ENCODE peak calls at places on chromosomes 1 and 21, in eight cellular contexts. One of them, this sample, is unnamed. For H3K4me1 and H3K27me3, the result is how much of the 10 kb centered on the place peaks cover.

GRCh38 chr1:2230781-2231666 is 2.9 kb downstream of the SKI start:
- DNase-seq in esophagus muscularis mucosa: no peak
- DNase-seq in pancreas: peak
- DNase-seq in adipocyte: peak
- DNase-seq in DND-41: no peak
- DNase-seq in IMR-90: no peak
- DNase-seq in tibial artery: peak
- DNase-seq in ovary: peak
- DNase-seq in this sample: peak

GRCh38 chr1:154988053-154988954 is 5.1 kb upstream of the LENEP start:
- DNase-seq in esophagus muscularis mucosa: no peak
- DNase-seq in pancreas: peak
- DNase-seq in adipocyte: no peak
- DNase-seq in DND-41: no peak
- DNase-seq in IMR-90: no peak
- DNase-seq in tibial artery: no peak
- DNase-seq in ovary: no peak
- DNase-seq in this sample: no peak

GRCh38 chr1:31295874-31296485 is 608 bp downstream of the SNRNP40 start:
- DNase-seq in esophagus muscularis mucosa: no peak
- DNase-seq in pancreas: no peak
- DNase-seq in adipocyte: no peak
- DNase-seq in DND-41: no peak
- DNase-seq in IMR-90: no peak
- DNase-seq in tibial artery: no peak
- DNase-seq in ovary: no peak
- DNase-seq in this sample: no peak

GRCh38 chr1:87410771-87411170 is 82.1 kb downstream of the LMO4 start:
- DNase-seq in esophagus muscularis mucosa: no peak
- DNase-seq in pancreas: peak
- DNase-seq in adipocyte: peak
- DNase-seq in DND-41: peak
- DNase-seq in IMR-90: peak
- DNase-seq in tibial artery: no peak
- DNase-seq in ovary: no peak
- DNase-seq in this sample: peak

GRCh38 chr1:161502641-161503393 is 2.4 kb upstream of the FCGR2A start:
- DNase-seq in esophagus muscularis mucosa: no peak
- DNase-seq in pancreas: no peak
- DNase-seq in adipocyte: no peak
- DNase-seq in DND-41: no peak
- DNase-seq in IMR-90: peak
- DNase-seq in tibial artery: no peak
- DNase-seq in ovary: no peak
- DNase-seq in this sample: no peak

GRCh38 chr1:40011198-40011597 is 29.3 kb upstream of the CAP1 start:
- DNase-seq in esophagus muscularis mucosa: no peak
- DNase-seq in pancreas: no peak
- DNase-seq in adipocyte: no peak
- DNase-seq in DND-41: no peak
- DNase-seq in IMR-90: no peak
- DNase-seq in tibial artery: no peak
- DNase-seq in ovary: no peak
- DNase-seq in this sample: no peak

GRCh38 chr1:172671591-172671990 is 12.7 kb downstream of the FASLG start:
- DNase-seq in esophagus muscularis mucosa: no peak
- DNase-seq in pancreas: no peak
- DNase-seq in adipocyte: peak
- DNase-seq in DND-41: no peak
- DNase-seq in IMR-90: peak
- DNase-seq in tibial artery: no peak
- DNase-seq in ovary: no peak
- DNase-seq in this sample: no peak

GRCh38 chr21:16192900-16193299 is 463.1 kb downstream of the USP25 start:
- DNase-seq in esophagus muscularis mucosa: no peak
- DNase-seq in pancreas: no peak
- DNase-seq in adipocyte: peak
- DNase-seq in DND-41: no peak
- DNase-seq in IMR-90: peak
- DNase-seq in tibial artery: no peak
- DNase-seq in ovary: no peak
- DNase-seq in this sample: no peak

GRCh38 chr21:43929217-43929971 is 64.4 kb downstream of the AGPAT3 start:
- DNase-seq in esophagus muscularis mucosa: no peak
- DNase-seq in pancreas: peak
- DNase-seq in adipocyte: no peak
- DNase-seq in DND-41: no peak
- DNase-seq in IMR-90: no peak
- DNase-seq in tibial artery: no peak
- DNase-seq in ovary: no peak
- DNase-seq in this sample: no peak

GRCh38 chr1:1869459-1869858 is 21.4 kb downstream of the GNB1 start:
- DNase-seq in esophagus muscularis mucosa: no peak
- DNase-seq in pancreas: no peak
- DNase-seq in adipocyte: no peak
- DNase-seq in DND-41: no peak
- DNase-seq in IMR-90: no peak
- DNase-seq in tibial artery: no peak
- DNase-seq in ovary: peak
- DNase-seq in this sample: no peak

GRCh38 chr21:44686000-44686781 is 4.2 kb upstream of the KRTAP12-1 start:
- DNase-seq in esophagus muscularis mucosa: peak
- DNase-seq in pancreas: no peak
- DNase-seq in adipocyte: no peak
- DNase-seq in DND-41: no peak
- DNase-seq in IMR-90: no peak
- DNase-seq in tibial artery: peak
- DNase-seq in ovary: no peak
- DNase-seq in this sample: no peak

DNA sequence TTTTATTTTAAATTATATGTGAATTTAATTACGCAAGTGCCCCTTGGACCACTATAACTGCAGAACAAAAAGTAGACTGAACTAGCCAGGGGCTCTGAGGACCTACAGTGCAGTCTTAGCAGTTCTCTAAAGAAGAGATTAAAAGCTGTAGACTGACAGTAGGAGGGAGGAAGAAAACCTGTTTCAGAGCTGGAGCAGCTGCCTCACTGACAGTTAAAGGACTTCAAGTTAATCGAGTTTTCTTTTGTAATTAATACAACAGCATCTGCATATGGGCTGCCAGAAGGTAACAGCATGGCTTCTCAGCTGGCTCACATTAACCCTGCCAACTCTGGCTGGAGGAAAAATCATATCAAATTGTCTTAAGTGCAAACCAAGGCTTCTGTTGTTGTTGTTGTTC is 19.9 kb downstream of the DSTYK start:
- DNase-seq in esophagus muscularis mucosa: no peak
- DNase-seq in pancreas: no peak
- DNase-seq in adipocyte: no peak
- DNase-seq in DND-41: no peak
- DNase-seq in IMR-90: no peak
- DNase-seq in tibial artery: no peak
- DNase-seq in ovary: no peak
- DNase-seq in this sample: no peak
- H3K4me1 ChIP-seq in esophagus muscularis mucosa: half or more
- H3K4me1 ChIP-seq in pancreas: under half
- H3K4me1 ChIP-seq in adipocyte: under half
- H3K4me1 ChIP-seq in DND-41: under half
- H3K4me1 ChIP-seq in IMR-90: under half
- H3K4me1 ChIP-seq in tibial artery: under half
- H3K4me1 ChIP-seq in ovary: under half
- H3K4me1 ChIP-seq in this sample: under half

DNA sequence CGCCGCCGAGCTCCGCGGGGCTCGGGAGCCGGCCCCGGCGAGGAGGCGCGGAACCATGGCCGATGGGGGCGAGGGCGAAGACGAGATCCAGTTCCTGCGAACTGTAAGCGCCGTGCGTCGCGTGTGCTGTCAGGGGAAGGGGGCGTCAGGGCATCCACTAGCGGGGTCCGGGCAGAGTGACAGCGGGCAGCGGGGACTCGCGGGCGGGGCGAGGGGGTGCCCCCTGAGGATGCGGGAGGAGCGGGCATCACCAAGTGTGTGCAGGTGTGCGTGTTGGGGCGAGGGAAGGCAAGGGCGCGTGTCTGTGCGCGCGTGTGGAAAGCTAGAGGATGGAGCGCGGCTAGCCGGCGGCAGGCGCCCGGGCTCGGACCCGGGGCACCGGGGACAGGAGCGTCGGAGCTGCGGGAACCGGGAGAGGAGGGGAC is 495 bp downstream of the RYR2 start:
- DNase-seq in esophagus muscularis mucosa: no peak
- DNase-seq in pancreas: peak
- DNase-seq in adipocyte: no peak
- DNase-seq in DND-41: no peak
- DNase-seq in IMR-90: no peak
- DNase-seq in tibial artery: peak
- DNase-seq in ovary: peak
- DNase-seq in this sample: peak
- H3K27me3 ChIP-seq in esophagus muscularis mucosa: under half
- H3K27me3 ChIP-seq in pancreas: under half
- H3K27me3 ChIP-seq in adipocyte: under half
- H3K27me3 ChIP-seq in DND-41: under half
- H3K27me3 ChIP-seq in IMR-90: under half
- H3K27me3 ChIP-seq in tibial artery: under half
- H3K27me3 ChIP-seq in ovary: under half
- H3K27me3 ChIP-seq in this sample: half or more

DNA sequence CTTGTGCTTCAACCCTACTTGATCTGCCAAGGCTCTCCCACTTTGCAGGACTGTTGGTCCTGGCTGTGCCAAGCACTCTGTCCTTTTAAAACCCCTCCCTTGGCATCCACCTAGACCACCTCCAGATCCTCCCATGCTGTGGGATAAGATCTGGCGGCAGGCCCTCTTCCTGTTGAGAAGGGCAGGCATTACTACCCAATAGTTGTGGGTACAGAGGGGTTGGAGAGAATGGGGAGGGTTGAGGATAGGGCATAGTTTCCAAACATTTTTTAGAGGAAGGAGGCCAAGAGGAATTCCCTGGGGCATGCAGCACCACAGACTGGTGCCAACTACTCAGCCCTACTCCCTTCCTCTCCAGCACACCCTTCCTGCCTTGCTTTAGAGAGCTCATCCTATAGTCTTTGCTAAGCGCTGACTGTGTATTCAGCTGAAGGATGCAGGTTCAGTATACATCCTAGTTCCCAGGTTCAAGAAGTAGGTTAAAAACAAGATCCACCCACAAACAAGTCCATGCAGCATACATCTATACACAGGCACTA is 70.7 kb downstream of the TRABD2B start:
- DNase-seq in esophagus muscularis mucosa: no peak
- DNase-seq in pancreas: no peak
- DNase-seq in adipocyte: no peak
- DNase-seq in DND-41: no peak
- DNase-seq in IMR-90: no peak
- DNase-seq in tibial artery: peak
- DNase-seq in ovary: no peak
- DNase-seq in this sample: no peak
- H3K4me1 ChIP-seq in esophagus muscularis mucosa: under half
- H3K4me1 ChIP-seq in pancreas: under half
- H3K4me1 ChIP-seq in adipocyte: under half
- H3K4me1 ChIP-seq in DND-41: under half
- H3K4me1 ChIP-seq in IMR-90: under half
- H3K4me1 ChIP-seq in tibial artery: half or more
- H3K4me1 ChIP-seq in ovary: under half
- H3K4me1 ChIP-seq in this sample: under half

GRCh38 chr21:38048241-38048640 is 132.0 kb upstream of the KCNJ6 start:
- DNase-seq in esophagus muscularis mucosa: no peak
- DNase-seq in pancreas: no peak
- DNase-seq in adipocyte: no peak
- DNase-seq in DND-41: no peak
- DNase-seq in IMR-90: no peak
- DNase-seq in tibial artery: no peak
- DNase-seq in ovary: no peak
- DNase-seq in this sample: no peak
- H3K27me3 ChIP-seq in esophagus muscularis mucosa: under half
- H3K27me3 ChIP-seq in pancreas: under half
- H3K27me3 ChIP-seq in adipocyte: under half
- H3K27me3 ChIP-seq in DND-41: under half
- H3K27me3 ChIP-seq in IMR-90: under half
- H3K27me3 ChIP-seq in tibial artery: under half
- H3K27me3 ChIP-seq in ovary: under half
- H3K27me3 ChIP-seq in this sample: under half

This sample was measured in HAP-1.